ENCODE peak calls at places on chromosome 16, in four cellular contexts. C is spleen, A is neuronal stem cell, L is endothelial cell of umbilical vein. E is an unnamed sample.

GRCh38 chr16:29745853-29746345 is at the start of gene C16orf54:
- DNase-seq in C (peak; percentile 99), A (no peak), L (no peak), E (no peak)

GRCh38 chr16:82091225-82091624 is 56.2 kb downstream of the HSD17B2 start:
- DNase-seq in L (no peak), A (no peak), C (no peak), E (peak; percentile 33)

GRCh38 chr16:49652441-49653175 is 203.3 kb downstream of the ZNF423 start:
- DNase-seq in L (no peak), A (no peak), C (no peak), E (peak; percentile 74)

GRCh38 chr16:57252148-57252721 is 7.2 kb downstream of the ARL2BP start:
- DNase-seq in C (peak; percentile 49), A (no peak), L (no peak), E (no peak)

GRCh38 chr16:86987746-86988670 is 329.2 kb downstream of the C16orf95 start:
- DNase-seq in L (no peak), A (no peak), C (no peak), E (no peak)

GRCh38 chr16:50721549-50722409 is 20.1 kb upstream of the CYLD start:
- DNase-seq in L (no peak), A (no peak), C (no peak), E (no peak)

GRCh38 chr16:4591191-4591590 is 23.5 kb downstream of the UBALD1 start:
- DNase-seq in C (no peak), A (no peak), L (no peak), E (no peak)

GRCh38 chr16:89060207-89060794 is 33.4 kb upstream of the ACSF3 start:
- DNase-seq in C (no peak), L (no peak), A (no peak), E (no peak)

GRCh38 chr16:79980650-79981521 is 380.3 kb upstream of the MAF start:
- DNase-seq in A (peak; percentile 30), C (no peak), L (no peak), E (no peak)

GRCh38 chr16:4184038-4184702 is 57.7 kb downstream of the SRL start:
- DNase-seq in L (no peak), A (no peak), C (peak; percentile 81), E (no peak)

GRCh38 chr16:66539628-66540469 is 10.1 kb downstream of the TK2 start:
- DNase-seq in L (no peak), A (no peak), C (no peak), E (peak; percentile 50)

GRCh38 chr16:58418601-58419000 is 26.3 kb downstream of the GINS3 start:
- DNase-seq in A (no peak), L (peak; percentile 57), C (no peak), E (peak; percentile 13)

GRCh38 chr16:65740716-65741115 is 618.9 kb upstream of the CDH11 start:
- DNase-seq in L (no peak), A (no peak), C (no peak), E (no peak)

GRCh38 chr16:64586756-64587155 is 535.1 kb downstream of the CDH11 start:
- DNase-seq in A (no peak), L (no peak), C (no peak), E (no peak)

GRCh38 chr16:88924834-88925539 is 52.0 kb downstream of the CBFA2T3 start:
- DNase-seq in A (no peak), L (peak; percentile 67), C (peak; percentile 89), E (peak; percentile 81)

GRCh38 chr16:50269769-50270509 is 3.6 kb downstream of the ADCY7 start:
- DNase-seq in C (peak; percentile 59), A (no peak), L (no peak), E (no peak)

GRCh38 chr16:83508295-83508694 is 299.5 kb upstream of the HSBP1 start:
- DNase-seq in C (no peak), A (no peak), L (no peak), E (no peak)

GRCh38 chr16:58338205-58338604 is 43.4 kb upstream of the PRSS54 start:
- DNase-seq in C (no peak), L (no peak), A (no peak), E (no peak)

GRCh38 chr16:84526794-84527485 is 22.5 kb upstream of the MEAK7 start:
- DNase-seq in C (no peak), L (peak; percentile 76), A (peak; percentile 44), E (no peak)

GRCh38 chr16:88920618-88921602 is 54.5 kb upstream of the PABPN1L start:
- DNase-seq in C (peak; percentile 92), A (no peak), L (peak; percentile 91), E (no peak)

GRCh38 chr16:66468321-66468965 is 41.3 kb downstream of the BEAN1 start:
- DNase-seq in C (no peak), L (no peak), A (no peak), E (no peak)

GRCh38 chr16:59593256-59593655 is 859.1 kb upstream of the GOT2 start:
- DNase-seq in A (no peak), L (no peak), C (no peak), E (peak; percentile 60)

GRCh38 chr16:46629331-46629843 is 8.2 kb upstream of the SHCBP1 start:
- DNase-seq in C (no peak), L (peak; percentile 36), A (no peak), E (peak; percentile 41)

GRCh38 chr16:87335968-87336849 is 19.0 kb upstream of the C16orf95 start:
- DNase-seq in A (no peak), C (no peak), L (no peak), E (no peak)

GRCh38 chr16:86959182-86959651 is 358.0 kb downstream of the C16orf95 start:
- DNase-seq in A (no peak), L (no peak), C (no peak), E (no peak)

DNA sequence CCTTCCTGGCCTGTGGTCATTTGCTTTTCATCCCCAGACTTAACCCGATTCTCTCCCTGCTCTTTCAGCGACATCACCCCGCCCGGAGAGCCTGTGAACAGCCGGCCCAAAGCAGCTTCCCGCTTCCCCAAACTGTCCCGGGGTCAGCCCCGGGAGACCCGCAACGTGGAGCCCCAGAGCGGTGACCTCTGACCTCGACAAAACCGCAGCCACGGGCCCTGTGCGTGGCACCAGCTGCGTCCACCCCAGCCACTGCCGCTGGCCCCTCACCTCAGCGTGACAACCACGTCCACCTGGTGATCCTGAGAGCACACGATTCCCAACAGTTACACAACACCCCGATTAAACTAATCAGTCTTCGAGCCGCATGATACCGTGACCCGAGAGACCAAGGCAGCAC is 235.2 kb downstream of the CPPED1 start:
- DNase-seq in L (no peak), A (no peak), C (peak; percentile 74), E (no peak)
- H3K36me3 ChIP-seq in L (no peaks in the 10 kb centered on the region), A (no peaks in the 10 kb centered on the region), C (no peaks in the 10 kb centered on the region), E (no peaks in the 10 kb centered on the region)

GRCh38 chr16:52546291-52546941 is 527 bp downstream of the TOX3 start:
- DNase-seq in L (no peak), C (no peak), A (no peak), E (no peak)

GRCh38 chr16:52547834-52548215 is 882 bp upstream of the TOX3 start:
- DNase-seq in L (no peak), A (no peak), C (no peak), E (no peak)

GRCh38 chr16:52548261-52549010 is 1.5 kb upstream of the TOX3 start:
- DNase-seq in C (no peak), L (no peak), A (no peak), E (no peak)

GRCh38 chr16:52545544-52546262 is 1.2 kb downstream of the TOX3 start:
- DNase-seq in C (no peak), L (no peak), A (no peak), E (no peak)

DNA sequence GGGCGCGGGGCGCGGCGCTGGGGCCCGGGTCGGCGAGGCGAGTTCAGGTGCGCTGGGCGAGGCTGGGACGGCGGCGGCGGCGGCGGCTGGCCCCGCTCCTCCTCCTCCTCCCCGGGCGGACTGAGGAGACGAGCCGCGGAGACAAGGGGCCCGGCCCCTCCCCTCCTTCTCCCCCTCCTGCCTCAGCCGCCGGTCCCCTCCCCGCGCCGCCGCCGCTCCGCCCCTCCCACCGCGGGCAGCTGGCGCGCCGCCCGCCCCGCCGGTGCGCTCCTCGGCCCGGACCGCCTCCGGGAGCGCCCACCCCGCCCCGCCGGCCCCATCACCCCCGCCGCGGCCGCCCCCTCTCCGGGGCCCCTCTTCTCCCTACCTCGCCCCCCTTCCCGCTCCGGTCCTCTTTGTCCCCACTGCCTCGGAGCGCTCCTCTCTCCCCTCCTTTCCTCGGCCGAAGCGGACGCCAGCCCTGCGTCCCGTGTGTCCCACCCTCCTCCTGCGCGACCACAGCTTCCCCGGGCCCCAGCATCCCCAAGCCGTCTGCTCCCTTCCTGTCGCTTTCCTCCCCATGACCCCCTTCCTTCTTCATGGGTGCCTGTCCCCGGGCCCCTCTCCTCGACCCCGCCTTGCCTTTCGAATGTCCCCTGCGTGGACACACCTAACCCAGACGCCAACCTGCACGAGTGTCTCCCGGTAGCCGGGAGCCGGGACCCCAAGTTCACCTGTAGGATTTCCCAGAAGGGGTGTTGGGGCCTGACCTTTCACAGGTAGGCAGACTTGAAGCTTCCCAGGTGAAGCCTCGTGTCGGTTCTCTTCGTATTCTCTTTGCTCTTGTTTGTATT is at the start of gene TOX3:
- DNase-seq in A (no peak), L (no peak), C (no peak), E (no peak)
- H3K4me3 ChIP-seq in A (peak within 1 kb of the TSS; percentile 98), L (no peak within 1 kb of the TSS), C (peak within 1 kb of the TSS; percentile 49), E (no peak within 1 kb of the TSS)

GRCh38 chr16:1631230-1631629 is 19.1 kb downstream of the CRAMP1 start:
- DNase-seq in C (no peak), A (no peak), L (no peak), E (no peak)
- H3K36me3 ChIP-seq in C (peaks cover 64% of the 10 kb centered on the region), A (peaks cover 49% of the 10 kb centered on the region), L (peaks cover 7% of the 10 kb centered on the region), E (peaks cover 50% of the 10 kb centered on the region)

GRCh38 chr16:2468725-2469398 is 2.2 kb upstream of the NTN3 start:
- DNase-seq in C (no peak), L (no peak), A (no peak), E (no peak)
- H3K4me3 ChIP-seq in C (peak overlapping the region; percentile 65), L (no peak overlapping the region), A (peak overlapping the region; percentile 4), E (no peak overlapping the region)